ENCODE peak calls at places on chromosomes 4 and X, in seven cellular contexts. K is HepG2, S is gastrocnemius medialis, X is uterus, E is tibial nerve, Z is transverse colon, C is A549. F is an unnamed sample. For H3K4me1, the result is how much of the 10 kb centered on the place peaks cover.

GRCh38 chr4:27685947-27686346 is 825.3 kb downstream of the STIM2 start:
- DNase-seq in K (no peak), S (no peak), X (no peak), E (no peak), Z (no peak), C (no peak), F (no peak)

GRCh38 chr4:54400802-54401201 is 171.7 kb downstream of the PDGFRA start:
- DNase-seq in K (no peak), S (no peak), X (no peak), E (no peak), Z (no peak), C (peak), F (no peak)

GRCh38 chrX:78886550-78886949 is 58.6 kb upstream of the P2RY10 start:
- DNase-seq in K (no peak), S (no peak), X (no peak), E (no peak), Z (no peak), C (peak), F (no peak)

GRCh38 chr4:3433138-3433869 is 8.5 kb upstream of the HGFAC start:
- DNase-seq in K (no peak), S (no peak), X (no peak), E (no peak), Z (no peak), C (no peak), F (no peak)

GRCh38 chr4:30875659-30876269 is 155.6 kb downstream of the PCDH7 start:
- DNase-seq in K (no peak), S (no peak), X (no peak), E (no peak), Z (no peak), C (no peak), F (no peak)

GRCh38 chr4:139368990-139369389 is 66.7 kb upstream of the NDUFC1 start:
- DNase-seq in K (no peak), S (no peak), X (no peak), E (no peak), Z (no peak), C (no peak), F (no peak)

GRCh38 chrX:139596068-139596467 is 65.5 kb downstream of the F9 start:
- DNase-seq in K (no peak), S (no peak), X (no peak), E (no peak), Z (no peak), C (peak), F (no peak)

GRCh38 chrX:118496763-118497079 is 1.1 kb downstream of the DOCK11 start:
- DNase-seq in K (no peak), S (no peak), X (no peak), E (no peak), Z (no peak), C (no peak), F (no peak)

GRCh38 chr4:15754323-15754722 is 23.8 kb upstream of the CD38 start:
- DNase-seq in K (no peak), S (no peak), X (no peak), E (no peak), Z (no peak), C (no peak), F (no peak)

GRCh38 chr4:77073106-77073858 is 2.5 kb downstream of the CCNI start:
- DNase-seq in K (no peak), S (no peak), X (no peak), E (no peak), Z (no peak), C (no peak), F (no peak)

GRCh38 chr4:166088576-166088975 is 215.5 kb downstream of the TLL1 start:
- DNase-seq in K (no peak), S (no peak), X (no peak), E (no peak), Z (no peak), C (no peak), F (no peak)

GRCh38 chrX:136711147-136711546 is 63.2 kb downstream of the CD40LG start:
- DNase-seq in K (no peak), S (peak), X (peak), E (peak), Z (peak), C (peak), F (peak)

GRCh38 chr4:3440979-3441500 is 728 bp upstream of the HGFAC start:
- DNase-seq in K (no peak), S (no peak), X (no peak), E (no peak), Z (no peak), C (no peak), F (no peak)

GRCh38 chr4:96136056-96136455 is 296.2 kb downstream of the PDHA2 start:
- DNase-seq in K (no peak), S (no peak), X (no peak), E (no peak), Z (no peak), C (no peak), F (no peak)
- H3K27ac ChIP-seq in K (no peak), S (no peak), X (no peak), E (no peak), Z (no peak), C (no peak), F (no peak)

GRCh38 chr4:20483416-20483815 is 216.8 kb upstream of the PACRGL start:
- DNase-seq in K (no peak), S (no peak), X (no peak), E (no peak), Z (no peak), C (no peak), F (no peak)
- TF ChIP-seq POLR2A in K (no peak), S (no peak), X (no peak), E (no peak), Z (no peak), C (no peak), F (no peak)

DNA sequence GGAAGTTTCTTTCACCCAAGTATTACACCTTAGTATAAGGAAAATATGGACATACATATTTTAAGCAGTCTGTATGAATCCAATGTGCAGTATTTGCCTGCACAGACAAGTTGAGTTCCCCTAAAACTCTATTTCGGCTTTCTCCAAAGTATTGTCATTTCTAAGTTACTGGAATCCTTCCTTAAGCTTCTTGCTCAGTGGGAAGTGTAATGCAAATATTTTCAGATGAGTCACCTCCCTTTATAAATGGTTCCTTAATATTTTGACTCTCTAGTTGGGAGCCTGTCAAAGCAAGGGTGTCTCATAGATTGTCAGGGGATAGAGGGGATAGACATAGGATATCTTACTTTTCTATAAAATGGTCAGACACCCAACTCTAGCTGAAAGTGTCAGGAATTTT is 178.6 kb downstream of the NAA11 start:
- DNase-seq in K (no peak), S (no peak), X (no peak), E (no peak), Z (no peak), C (no peak), F (no peak)
- H3K4me1 ChIP-seq in K (under half), S (under half), X (under half), E (under half), Z (under half), C (under half), F (under half)

GRCh38 chr4:159291176-159291575 is 188.3 kb downstream of the RAPGEF2 start:
- DNase-seq in K (no peak), S (no peak), X (no peak), E (no peak), Z (no peak), C (no peak), F (no peak)
- H3K27ac ChIP-seq in K (no peak), S (no peak), X (no peak), E (no peak), Z (no peak), C (peak), F (no peak)

DNA sequence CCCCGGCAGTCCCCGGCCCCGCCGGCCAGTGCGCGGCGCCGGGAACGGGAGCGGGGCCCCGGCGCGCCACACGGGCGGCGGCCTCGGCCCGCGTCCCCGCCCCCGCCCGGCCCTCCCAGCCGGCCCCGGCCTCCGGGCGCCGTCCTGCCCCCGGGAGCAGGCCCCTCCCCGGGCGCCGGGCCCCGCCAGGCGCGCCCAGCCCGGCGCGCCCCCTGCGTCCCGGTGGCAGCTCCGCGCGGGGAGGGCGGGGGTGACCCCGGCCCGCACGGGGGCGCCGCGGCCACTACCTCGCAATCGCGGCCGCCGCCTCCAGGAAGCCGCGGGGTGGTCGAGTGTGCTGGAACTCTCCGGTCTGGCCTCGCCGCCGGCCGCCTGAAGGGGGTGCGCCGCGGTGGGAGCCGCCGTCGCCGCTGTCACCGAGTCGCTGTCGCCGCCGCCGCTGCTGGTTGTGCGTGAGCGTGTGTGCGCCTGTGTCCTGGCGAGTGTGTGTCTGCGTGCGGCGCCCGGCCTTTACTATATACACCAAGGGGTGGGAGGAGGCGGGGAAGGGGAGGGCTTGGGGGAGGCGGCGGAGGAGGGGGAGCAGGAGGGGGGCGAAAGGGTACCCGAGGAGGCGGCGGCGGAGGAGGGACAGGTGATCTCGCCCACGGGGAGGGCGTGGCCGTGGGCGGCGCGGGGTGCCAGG is at the start of gene RAI2:
- DNase-seq in K (no peak), S (no peak), X (peak), E (no peak), Z (peak), C (no peak), F (peak)
- TF ChIP-seq POLR2A in K (no peak), S (peak), X (no peak), E (no peak), Z (peak), C (no peak), F (peak)

DNA sequence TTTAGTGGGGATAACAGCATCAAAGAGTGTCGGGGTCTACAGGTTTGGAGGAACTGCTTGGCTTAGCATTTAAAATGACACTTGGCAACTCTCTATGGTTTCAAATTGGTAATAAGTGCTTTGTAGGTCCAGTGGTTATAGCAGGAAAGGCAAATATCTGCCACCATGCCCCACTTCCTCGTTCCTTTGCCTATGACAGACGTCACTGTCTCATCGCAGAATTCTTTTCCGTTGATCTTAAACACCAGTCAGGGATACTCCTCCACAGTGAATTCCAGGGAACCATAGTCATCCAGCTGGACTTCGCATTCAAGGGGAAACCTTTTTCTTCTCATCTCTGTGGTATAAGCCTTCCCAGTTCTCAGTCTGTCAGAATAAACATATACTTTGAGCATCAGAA is 319.1 kb downstream of the GPAT3 start:
- DNase-seq in K (peak), S (no peak), X (no peak), E (no peak), Z (no peak), C (peak), F (no peak)
- H3K4me1 ChIP-seq in K (under half), S (under half), X (under half), E (under half), Z (under half), C (half or more), F (under half)

GRCh38 chr4:102174800-102175199 is 170.5 kb downstream of the SLC39A8 start:
- DNase-seq in K (no peak), S (no peak), X (no peak), E (no peak), Z (no peak), C (peak), F (no peak)

DNA sequence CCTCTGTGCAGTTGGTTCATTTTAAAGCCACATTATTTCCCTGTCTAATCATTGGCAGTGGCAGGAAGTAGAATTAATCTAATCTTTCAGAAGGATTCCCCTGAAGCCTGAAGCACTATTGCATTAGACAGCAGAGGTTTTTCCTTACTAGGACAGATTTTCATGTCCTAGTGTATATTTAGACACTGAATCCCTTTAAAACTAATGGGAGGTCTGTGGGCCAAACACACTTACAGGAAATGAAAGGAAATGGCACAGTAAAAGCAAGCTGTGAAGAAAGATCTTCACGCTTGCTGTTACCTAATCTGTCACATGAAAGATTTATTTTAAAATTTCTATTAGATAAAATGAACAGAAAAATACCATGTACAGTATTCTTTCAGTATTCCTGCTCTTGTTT is 165.2 kb downstream of the SLC39A8 start:
- DNase-seq in K (no peak), S (no peak), X (no peak), E (no peak), Z (no peak), C (no peak), F (no peak)
- H3K27ac ChIP-seq in K (no peak), S (no peak), X (no peak), E (no peak), Z (no peak), C (no peak), F (no peak)

GRCh38 chr4:104294811-104295210 is 199.9 kb downstream of the CXXC4 start:
- DNase-seq in K (no peak), S (no peak), X (no peak), E (no peak), Z (no peak), C (no peak), F (no peak)
- TF ChIP-seq POLR2A in K (no peak), S (no peak), X (no peak), E (no peak), Z (no peak), C (no peak), F (no peak)

GRCh38 chrX:69457756-69458155 is 46.4 kb upstream of the NALF2 start:
- DNase-seq in K (no peak), S (no peak), X (no peak), E (no peak), Z (no peak), C (no peak), F (no peak)
- H3K4me1 ChIP-seq in K (under half), S (under half), X (under half), E (under half), Z (under half), C (under half), F (under half)

F was measured in heart left ventricle.